ENCODE peak calls at places on chromosome 4, in five cellular contexts. R is KG1, X is ovary, S is NCI-H2081, M is D341Med. U is an unnamed sample.

GRCh38 chr4:125728568-125728967 is 413.8 kb downstream of the FAT4 start:
- DNase-seq in R (no peak), X (no peak), S (no peak), M (no peak), U (no peak)

GRCh38 chr4:183602444-183603102 is 56.4 kb downstream of the RWDD4 start:
- DNase-seq in R (no peak), X (peak), S (no peak), M (no peak), U (no peak)

GRCh38 chr4:70190579-70190978 is 4.9 kb upstream of the ODAM start:
- DNase-seq in R (no peak), X (no peak), S (no peak), M (no peak), U (no peak)

GRCh38 chr4:94924566-94924965 is 166.8 kb downstream of the BMPR1B start:
- DNase-seq in R (no peak), X (no peak), S (no peak), M (no peak), U (no peak)

GRCh38 chr4:17489123-17489522 is 22.8 kb downstream of the QDPR start:
- DNase-seq in R (no peak), X (no peak), S (no peak), M (no peak), U (no peak)

GRCh38 chr4:40684404-40684803 is 54.7 kb upstream of the RBM47 start:
- DNase-seq in R (no peak), X (no peak), S (no peak), M (no peak), U (no peak)

GRCh38 chr4:8405516-8405875 is 35.0 kb downstream of the ACOX3 start:
- DNase-seq in R (no peak), X (no peak), S (no peak), M (peak), U (no peak)

GRCh38 chr4:79272761-79273160 is 53.1 kb downstream of the NAA11 start:
- DNase-seq in R (no peak), X (no peak), S (no peak), M (no peak), U (no peak)

GRCh38 chr4:8515316-8516060 is 64.7 kb upstream of the GPR78 start:
- DNase-seq in R (no peak), X (no peak), S (no peak), M (no peak), U (no peak)

GRCh38 chr4:52103314-52103713 is 52.2 kb downstream of the SPATA18 start:
- DNase-seq in R (no peak), X (no peak), S (no peak), M (no peak), U (no peak)

GRCh38 chr4:101961144-101961543 is 170.6 kb downstream of the BANK1 start:
- DNase-seq in R (no peak), X (no peak), S (no peak), M (no peak), U (no peak)

GRCh38 chr4:52889778-52890400 is 27.8 kb downstream of the RASL11B start:
- DNase-seq in R (no peak), X (no peak), S (no peak), M (no peak), U (no peak)

GRCh38 chr4:10164877-10165283 is 48.3 kb upstream of the WDR1 start:
- DNase-seq in R (no peak), X (no peak), S (peak), M (peak), U (no peak)

GRCh38 chr4:110816367-110816766 is 193.5 kb upstream of the PITX2 start:
- DNase-seq in R (no peak), X (no peak), S (no peak), M (no peak), U (no peak)

GRCh38 chr4:188822698-188823097 is 683.5 kb downstream of the TRIML1 start:
- DNase-seq in R (no peak), X (no peak), S (no peak), M (peak), U (no peak)